ENCODE peak calls at places on chromosome 16, in four cellular contexts. Y is fibroblast of lung, K is neural progenitor cell, W is Peyer's patch. U is an unnamed sample.

GRCh38 chr16:64121473-64121872 is 1000.4 kb downstream of the CDH11 start:
- DNase-seq in Y (peak), K (no peak), W (no peak), U (no peak)

GRCh38 chr16:50279142-50279865 is 13.0 kb downstream of the ADCY7 start:
- DNase-seq in Y (no peak), K (no peak), W (peak), U (peak)

GRCh38 chr16:89051521-89052166 is 42.0 kb upstream of the ACSF3 start:
- DNase-seq in Y (no peak), K (no peak), W (no peak), U (peak)

GRCh38 chr16:57773680-57774295 is 28.5 kb downstream of the KIFC3 start:
- DNase-seq in Y (peak), K (no peak), W (no peak), U (no peak)

GRCh38 chr16:57257455-57258070 is 12.5 kb downstream of the ARL2BP start:
- DNase-seq in Y (no peak), K (no peak), W (no peak), U (peak)

GRCh38 chr16:89365044-89365467 is 125.3 kb downstream of the ANKRD11 start:
- DNase-seq in Y (peak), K (no peak), W (no peak), U (no peak)

GRCh38 chr16:5639531-5639930 is 541.9 kb upstream of the EEF2KMT start:
- DNase-seq in Y (no peak), K (no peak), W (no peak), U (no peak)

GRCh38 chr16:27426423-27427408 is 24.7 kb downstream of the IL21R start:
- DNase-seq in Y (peak), K (no peak), W (no peak), U (no peak)

GRCh38 chr16:2009302-2009711 is 314 bp downstream of the ZNF598 start:
- DNase-seq in Y (no peak), K (no peak), W (no peak), U (no peak)

GRCh38 chr16:72561-73537 is at the start of gene RHBDF1:
- DNase-seq in Y (no peak), K (peak), W (peak), U (peak)

GRCh38 chr16:57615813-57616212 is 12.6 kb upstream of the ADGRG1 start:
- DNase-seq in Y (no peak), K (no peak), W (peak), U (no peak)

GRCh38 chr16:57413301-57413730 is 8.7 kb downstream of the CCL17 start:
- DNase-seq in Y (no peak), K (no peak), W (no peak), U (no peak)

GRCh38 chr16:13376174-13376573 is 474.8 kb downstream of the SHISA9 start:
- DNase-seq in Y (no peak), K (no peak), W (no peak), U (no peak)

GRCh38 chr16:5867250-5867649 is 769.7 kb upstream of the EEF2KMT start:
- DNase-seq in Y (no peak), K (no peak), W (no peak), U (no peak)

GRCh38 chr16:12879812-12880211 is 21.6 kb upstream of the SHISA9 start:
- DNase-seq in Y (no peak), K (no peak), W (no peak), U (no peak)

GRCh38 chr16:86909359-86910145 is 331.2 kb downstream of the FOXL1 start:
- DNase-seq in Y (no peak), K (no peak), W (peak), U (no peak)

GRCh38 chr16:4324871-4325740 is 9.2 kb downstream of the GLIS2 start:
- DNase-seq in Y (no peak), K (no peak), W (peak), U (no peak)

GRCh38 chr16:9337262-9338032 is 246.0 kb downstream of the HAPSTR1 start:
- DNase-seq in Y (no peak), K (no peak), W (no peak), U (no peak)

GRCh38 chr16:58028168-58028455 is 2.6 kb downstream of the MMP15 start:
- DNase-seq in Y (no peak), K (no peak), W (no peak), U (no peak)

GRCh38 chr16:67212766-67213165 is 13.8 kb downstream of the ELMO3 start:
- DNase-seq in Y (no peak), K (no peak), W (no peak), U (no peak)

GRCh38 chr16:2963074-2963610 is 933 bp upstream of the KREMEN2 start:
- DNase-seq in Y (no peak), K (peak), W (no peak), U (peak)

GRCh38 chr16:71540-72341 is 690 bp downstream of the RHBDF1 start:
- DNase-seq in Y (peak), K (peak), W (peak), U (peak)

GRCh38 chr16:10729649-10730048 is 14.0 kb upstream of the NUBP1 start:
- DNase-seq in Y (peak), K (peak), W (no peak), U (no peak)

GRCh38 chr16:87390641-87391323 is 1.4 kb upstream of the MAP1LC3B start:
- DNase-seq in Y (no peak), K (peak), W (no peak), U (peak)

GRCh38 chr16:70476272-70477020 is 22.1 kb downstream of the FCSK start:
- DNase-seq in Y (peak), K (no peak), W (no peak), U (no peak)

GRCh38 chr16:78893340-78893739 is 707.2 kb downstream of the MAF start:
- DNase-seq in Y (no peak), K (no peak), W (no peak), U (no peak)

GRCh38 chr16:21554795-21555585 is 44.4 kb upstream of the METTL9 start:
- DNase-seq in Y (peak), K (peak), W (peak), U (peak)

GRCh38 chr16:35525979-35526590 is 2066.7 kb downstream of the TP53TG3F start:
- DNase-seq in Y (no peak), K (no peak), W (no peak), U (no peak)

GRCh38 chr16:10250137-10250850 is 68.1 kb upstream of the GRIN2A start:
- DNase-seq in Y (no peak), K (no peak), W (no peak), U (no peak)

GRCh38 chr16:87293990-87294389 is 23.2 kb downstream of the C16orf95 start:
- DNase-seq in Y (no peak), K (no peak), W (no peak), U (no peak)

GRCh38 chr16:81715358-81716196 is 63.5 kb upstream of the PLCG2 start:
- DNase-seq in Y (no peak), K (no peak), W (no peak), U (no peak)

GRCh38 chr16:74725641-74726040 is 25.0 kb upstream of the MLKL start:
- DNase-seq in Y (no peak), K (no peak), W (peak), U (no peak)

GRCh38 chr16:81885976-81886586 is 107.0 kb downstream of the PLCG2 start:
- DNase-seq in Y (peak), K (peak), W (no peak), U (no peak)

GRCh38 chr16:53504665-53505064 is 1.7 kb upstream of the AKTIP start:
- DNase-seq in Y (peak), K (no peak), W (no peak), U (no peak)

GRCh38 chr16:11356573-11357331 is 11.5 kb downstream of the RMI2 start:
- DNase-seq in Y (peak), K (peak), W (peak), U (peak)

GRCh38 chr16:89581861-89582563 is 6.5 kb downstream of the CPNE7 start:
- DNase-seq in Y (peak), K (no peak), W (no peak), U (no peak)

DNA sequence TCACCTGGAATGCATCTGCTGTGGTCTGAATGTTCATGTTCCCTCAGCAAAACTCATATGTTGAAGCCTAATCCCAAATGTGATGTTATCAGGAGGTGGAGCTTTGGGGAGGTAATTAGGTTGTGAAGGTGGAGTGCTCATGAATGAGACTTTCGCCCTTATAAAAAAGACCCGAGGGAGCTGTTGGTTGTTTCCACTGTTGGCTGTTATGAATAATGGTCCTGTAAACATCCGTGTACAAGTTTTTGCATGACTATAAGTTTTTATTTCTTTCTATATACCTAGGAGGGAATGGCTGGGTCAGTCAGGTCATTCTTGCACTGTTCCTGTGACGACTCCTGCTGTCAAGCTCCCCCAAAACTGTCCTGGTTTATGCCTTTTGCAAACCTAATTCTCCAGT is 9.6 kb upstream of the CHP2 start:
- DNase-seq in Y (no peak), K (no peak), W (no peak), U (no peak)
- H3K27ac ChIP-seq in Y (no peak), K (no peak), W (no peak), U (no peak)

GRCh38 chr16:15671530-15672117 is 21.6 kb downstream of the NDE1 start:
- DNase-seq in Y (no peak), K (no peak), W (no peak), U (no peak)

GRCh38 chr16:15665107-15665506 is 15.1 kb downstream of the NDE1 start:
- DNase-seq in Y (no peak), K (no peak), W (no peak), U (no peak)

GRCh38 chr16:15672514-15673167 is 22.6 kb downstream of the NDE1 start:
- DNase-seq in Y (peak), K (no peak), W (peak), U (peak)

GRCh38 chr16:15667091-15667742 is 17.2 kb downstream of the NDE1 start:
- DNase-seq in Y (no peak), K (no peak), W (no peak), U (no peak)
- H3K4me3 ChIP-seq in Y (no peak), K (no peak), W (no peak), U (no peak)

GRCh38 chr16:59369523-59369922 is 635.4 kb upstream of the GOT2 start:
- DNase-seq in Y (no peak), K (peak), W (no peak), U (no peak)

GRCh38 chr16:59373632-59374031 is 639.5 kb upstream of the GOT2 start:
- DNase-seq in Y (no peak), K (no peak), W (no peak), U (no peak)

GRCh38 chr16:59370717-59371116 is 636.6 kb upstream of the GOT2 start:
- DNase-seq in Y (no peak), K (no peak), W (no peak), U (no peak)

DNA sequence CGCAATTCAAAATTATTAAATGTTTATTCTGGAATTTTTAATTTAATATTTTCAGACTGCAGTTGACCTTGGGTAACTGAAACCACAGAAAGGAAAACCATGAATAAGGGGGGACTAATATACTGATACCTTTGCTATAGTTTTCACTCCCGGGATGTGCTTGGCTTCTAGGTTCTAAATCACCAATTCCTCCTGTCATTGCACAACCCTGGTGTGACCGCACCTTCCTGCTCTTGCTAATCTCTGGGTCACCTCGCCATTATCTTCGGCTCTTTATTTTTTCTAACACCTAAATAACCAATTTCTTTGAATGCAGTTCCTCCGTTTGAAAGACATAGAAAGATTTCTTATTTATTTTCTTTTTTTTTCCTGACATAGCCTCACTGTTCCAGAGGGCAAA is 634.5 kb upstream of the GOT2 start:
- DNase-seq in Y (no peak), K (no peak), W (no peak), U (no peak)
- H3K27ac ChIP-seq in Y (no peak), K (no peak), W (no peak), U (no peak)

DNA sequence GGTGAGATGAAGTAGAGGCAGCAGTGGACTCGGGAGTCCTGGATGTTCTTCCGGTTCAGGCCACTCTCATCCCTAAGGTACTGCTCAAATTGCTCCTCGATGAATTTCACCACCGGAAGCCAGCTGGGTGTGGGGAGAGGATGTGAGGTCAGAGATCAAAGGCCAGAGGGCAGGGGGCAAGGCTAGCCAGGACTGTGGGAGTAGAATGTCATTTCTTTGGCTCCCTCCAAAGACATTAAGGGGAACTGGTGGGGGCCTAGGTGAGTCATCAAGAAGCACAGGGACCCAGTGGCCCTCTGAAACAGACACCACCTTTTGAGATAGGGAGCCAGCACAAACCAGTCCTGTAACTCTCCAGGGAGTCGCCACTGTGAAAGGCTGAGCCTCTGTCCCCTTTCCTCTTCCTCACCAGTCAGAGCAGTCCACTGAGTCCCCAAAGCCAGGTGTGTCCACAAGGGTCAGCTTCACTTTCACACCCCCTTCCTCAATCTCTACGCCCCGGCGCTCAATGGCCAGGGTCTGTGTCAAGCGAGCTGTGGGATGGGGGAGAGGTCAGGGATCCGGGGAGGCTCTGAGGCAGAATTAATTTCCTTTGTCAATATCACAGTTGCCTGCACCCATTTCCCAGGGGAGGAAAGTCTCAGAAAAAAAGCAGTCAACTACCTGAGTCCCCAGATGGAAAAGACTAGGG is 865 bp downstream of the SEPTIN1 start:
- DNase-seq in Y (no peak), K (no peak), W (no peak), U (no peak)
- H3K4me3 ChIP-seq in Y (no peak), K (no peak), W (peak), U (peak)

U was measured in lower lobe of right lung.